ENCODE peak calls at places on chromosomes 4 and X, in eight cellular contexts. V is cardiac muscle cell, Q is fibroblast of lung, U is foreskin keratinocyte, Z is neural progenitor cell, I is tibial nerve, G is gastrocnemius medialis, X is left lung. M is an unnamed sample. For H3K4me1, the result is how much of the 10 kb centered on the place peaks cover.

GRCh38 chrX:140661657-140662056 is 47.9 kb upstream of the LINC00632 start:
- DNase-seq in X (no peak), U (no peak), Q (no peak), V (no peak), I (no peak), G (no peak), Z (no peak), M (no peak)

GRCh38 chrX:71107762-71108360 is 1.3 kb upstream of the CXorf65 start:
- DNase-seq in Q (no peak), I (no peak), U (no peak), Z (no peak), G (no peak), V (peak), X (no peak), M (no peak)

GRCh38 chr4:3747582-3747906 is 18.6 kb upstream of the ADRA2C start:
- DNase-seq in V (peak), U (no peak), G (no peak), Q (no peak), Z (peak), X (no peak), I (no peak), M (no peak)

GRCh38 chr4:175871774-175872405 is 59.8 kb upstream of the GPM6A start:
- DNase-seq in V (no peak), Q (peak), U (no peak), Z (no peak), X (no peak), I (no peak), G (no peak), M (no peak)

GRCh38 chrX:115018040-115018647 is 728 bp upstream of the IL13RA2 start:
- DNase-seq in V (peak), Q (no peak), G (no peak), I (no peak), Z (peak), X (no peak), U (no peak), M (no peak)

GRCh38 chr4:82360298-82361177 is 13.3 kb downstream of the HNRNPD start:
- DNase-seq in I (peak), Z (peak), Q (no peak), X (no peak), U (no peak), G (no peak), V (peak), M (no peak)

GRCh38 chr4:7462509-7462971 is 27.8 kb upstream of the PSAPL1 start:
- DNase-seq in I (peak), Z (peak), Q (peak), V (peak), G (no peak), X (no peak), U (peak), M (no peak)

GRCh38 chr4:100988876-100989275 is 358.4 kb downstream of the PPP3CA start:
- DNase-seq in G (no peak), U (no peak), V (no peak), X (no peak), Q (peak), Z (no peak), I (no peak), M (no peak)

GRCh38 chr4:153142700-153143438 is 61.4 kb upstream of the TRIM2 start:
- DNase-seq in Z (peak), I (peak), V (peak), U (peak), X (peak), Q (peak), G (peak), M (peak)

GRCh38 chrX:45714864-45715263 is 514.2 kb upstream of the DIPK2B start:
- DNase-seq in I (no peak), Q (peak), G (no peak), U (peak), V (no peak), X (no peak), Z (no peak), M (no peak)

GRCh38 chr4:31078661-31079060 is 358.5 kb downstream of the PCDH7 start:
- DNase-seq in X (no peak), V (no peak), U (no peak), Q (no peak), G (no peak), I (no peak), Z (no peak), M (no peak)

GRCh38 chr4:73904491-73904890 is 35.3 kb downstream of the CXCL1 start:
- DNase-seq in G (no peak), Q (peak), Z (no peak), V (no peak), X (no peak), U (no peak), I (no peak), M (no peak)

DNA sequence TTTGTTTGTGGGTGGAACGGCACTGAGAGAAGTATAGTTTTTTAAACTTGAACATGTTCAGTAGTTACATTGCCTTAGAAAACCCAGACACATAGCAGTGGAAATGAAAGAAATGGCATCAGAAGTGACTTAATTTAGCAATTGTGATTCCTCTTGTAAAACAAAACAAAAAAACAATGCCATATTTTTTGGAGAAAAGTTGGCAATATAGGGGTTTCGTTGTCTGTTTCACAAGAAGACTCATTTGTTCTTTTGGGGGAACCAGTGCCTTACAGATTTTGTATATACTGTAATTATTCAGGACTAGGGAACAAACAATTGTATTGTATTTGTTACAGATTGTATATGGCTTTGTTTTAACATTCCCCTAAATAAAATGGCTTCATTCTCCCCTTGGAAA is 390.7 kb downstream of the UNC5C start:
- DNase-seq in Z (no peak), V (no peak), Q (no peak), X (no peak), G (no peak), I (no peak), U (no peak), M (no peak)
- H3K4me1 ChIP-seq in Z (under half), V (under half), Q (under half), X (under half), G (under half), I (under half), U (under half), M (under half)

GRCh38 chr4:15777697-15778096 is 431 bp upstream of the CD38 start:
- DNase-seq in Z (no peak), G (no peak), V (no peak), I (no peak), Q (no peak), X (no peak), U (no peak), M (no peak)
- H3K27ac ChIP-seq in Z (no peak), G (peak), V (no peak), I (no peak), Q (no peak), X (no peak), U (no peak), M (peak)

GRCh38 chr4:5374577-5374976 is 323.3 kb downstream of the STK32B start:
- DNase-seq in U (no peak), Q (peak), Z (no peak), I (no peak), X (no peak), G (no peak), V (no peak), M (peak)

GRCh38 chr4:5374994-5375393 is 323.7 kb downstream of the STK32B start:
- DNase-seq in I (no peak), Z (no peak), G (no peak), V (no peak), U (no peak), X (no peak), Q (no peak), M (no peak)

GRCh38 chr4:5381981-5382441 is 326.3 kb downstream of the EVC2 start:
- DNase-seq in G (no peak), X (no peak), Q (peak), I (no peak), Z (no peak), U (no peak), V (no peak), M (no peak)

GRCh38 chr4:5376015-5376414 is 324.7 kb downstream of the STK32B start:
- DNase-seq in V (no peak), Z (no peak), U (no peak), G (no peak), X (no peak), I (no peak), Q (no peak), M (no peak)

DNA sequence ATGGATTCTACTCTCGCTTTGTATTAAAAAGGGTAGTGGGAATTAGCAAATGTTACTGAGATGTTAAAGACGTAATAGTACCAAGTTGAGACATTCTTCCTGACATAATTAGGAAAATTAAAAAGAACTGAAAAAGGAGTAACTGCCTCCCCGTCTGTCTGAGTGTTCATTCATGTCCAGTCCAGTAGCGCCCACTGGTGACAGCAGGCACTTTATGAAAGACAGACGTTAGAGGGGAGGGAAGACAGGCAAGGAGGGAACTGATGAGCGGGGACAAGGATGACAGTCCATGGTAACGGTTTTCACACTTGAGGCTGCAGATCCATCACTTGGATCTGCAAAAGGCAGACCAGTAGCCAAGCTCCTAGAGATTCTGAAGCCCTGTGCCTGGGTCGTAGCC is 326.7 kb downstream of the STK32B start:
- DNase-seq in G (no peak), I (peak), V (no peak), X (no peak), Z (peak), U (no peak), Q (no peak), M (no peak)
- TF ChIP-seq CTCF in G (no peak), I (peak), V (peak), X (no peak), Z (peak), U (peak), Q (no peak), M (no peak)

GRCh38 chrX:67721321-67721720 is 177.5 kb downstream of the AR start:
- DNase-seq in I (no peak), V (no peak), Q (no peak), G (no peak), U (no peak), Z (no peak), X (no peak), M (no peak)
- H3K4me1 ChIP-seq in I (under half), V (under half), Q (under half), G (under half), U (under half), Z (under half), X (under half), M (under half)

GRCh38 chr4:151691639-151692442 is 69.0 kb downstream of the GATB start:
- DNase-seq in G (peak), Z (no peak), U (no peak), V (no peak), I (peak), Q (no peak), X (no peak), M (no peak)
- H3K27ac ChIP-seq in G (peak), Z (no peak), U (no peak), V (peak), I (peak), Q (no peak), X (no peak), M (peak)

DNA sequence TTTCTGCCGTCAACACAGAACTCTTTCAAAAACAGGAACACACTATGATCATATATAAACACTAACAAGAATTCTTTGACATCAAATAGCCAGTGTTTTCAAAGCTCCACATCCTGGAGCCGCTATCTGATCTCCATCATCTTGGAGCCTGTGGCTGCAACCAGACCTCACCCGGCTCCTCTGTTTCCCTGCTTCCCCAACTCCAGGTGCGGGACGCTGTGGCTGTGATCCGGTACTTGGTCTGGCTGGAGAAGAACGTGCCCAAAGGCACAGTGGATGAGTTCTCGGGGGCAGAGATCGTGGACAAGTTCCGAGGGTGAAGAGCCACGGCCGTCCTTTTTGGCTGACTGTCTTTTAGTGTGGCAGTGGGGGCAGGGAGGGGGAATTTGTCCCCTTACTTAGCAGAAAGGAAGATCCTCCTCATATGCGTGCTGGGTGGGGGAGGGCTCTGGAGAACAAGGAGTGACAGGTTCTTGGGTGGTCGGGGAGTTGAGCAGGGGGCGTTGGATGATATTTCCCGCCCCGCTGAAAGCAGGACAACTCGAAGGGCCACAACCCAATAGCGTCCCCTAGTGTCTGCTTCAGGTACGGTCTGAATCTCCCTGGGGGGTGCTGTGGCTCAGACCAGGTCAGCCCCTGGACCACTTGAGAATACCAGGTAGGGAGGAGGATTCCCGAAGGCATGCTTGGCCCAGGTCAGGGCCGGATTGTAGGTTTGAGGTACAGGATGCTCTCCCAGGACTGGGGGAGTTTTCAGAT is 15.7 kb downstream of the XPNPEP2 start:
- DNase-seq in U (no peak), I (no peak), G (no peak), V (no peak), Z (peak), Q (no peak), X (no peak), M (no peak)
- TF ChIP-seq CTCF in U (peak), I (no peak), G (no peak), V (peak), Z (peak), Q (peak), X (no peak), M (no peak)

GRCh38 chr4:139905489-139905888 is 239.9 kb downstream of the MGST2 start:
- DNase-seq in X (no peak), U (no peak), Q (no peak), G (no peak), Z (no peak), V (no peak), I (no peak), M (no peak)
- H3K4me1 ChIP-seq in X (under half), U (under half), Q (under half), G (under half), Z (under half), V (under half), I (under half), M (under half)

M was measured in right atrium auricular region.